ENCODE peak calls at places on chromosomes 13 and 19, in nine cellular contexts. One of them, this sample, is unnamed.

GRCh38 chr13:29771247-29771646 is 79.2 kb downstream of the UBL3 start:
- DNase-seq in CD4-positive, alpha-beta T cell: no peak
- DNase-seq in AG10803: peak
- DNase-seq in thoracic aorta: no peak
- DNase-seq in brain microvascular endothelial cell: no peak
- DNase-seq in HFFc6: peak
- DNase-seq in endodermal cell: no peak
- DNase-seq in keratinocyte: no peak
- DNase-seq in fibroblast of pulmonary artery: peak
- DNase-seq in this sample: no peak

GRCh38 chr13:72166102-72166660 is 299.2 kb upstream of the DACH1 start:
- DNase-seq in CD4-positive, alpha-beta T cell: no peak
- DNase-seq in AG10803: no peak
- DNase-seq in thoracic aorta: no peak
- DNase-seq in brain microvascular endothelial cell: no peak
- DNase-seq in HFFc6: no peak
- DNase-seq in endodermal cell: no peak
- DNase-seq in keratinocyte: no peak
- DNase-seq in fibroblast of pulmonary artery: no peak
- DNase-seq in this sample: no peak

GRCh38 chr19:53555352-53555751 is 17.4 kb downstream of the ZNF331 start:
- DNase-seq in CD4-positive, alpha-beta T cell: no peak
- DNase-seq in AG10803: no peak
- DNase-seq in thoracic aorta: no peak
- DNase-seq in brain microvascular endothelial cell: no peak
- DNase-seq in HFFc6: no peak
- DNase-seq in endodermal cell: no peak
- DNase-seq in keratinocyte: no peak
- DNase-seq in fibroblast of pulmonary artery: no peak
- DNase-seq in this sample: no peak

GRCh38 chr19:23395041-23395721 is at the start of gene ZNF91:
- DNase-seq in CD4-positive, alpha-beta T cell: peak
- DNase-seq in AG10803: peak
- DNase-seq in thoracic aorta: peak
- DNase-seq in brain microvascular endothelial cell: peak
- DNase-seq in HFFc6: peak
- DNase-seq in endodermal cell: peak
- DNase-seq in keratinocyte: peak
- DNase-seq in fibroblast of pulmonary artery: peak
- DNase-seq in this sample: peak

GRCh38 chr13:114015608-114016295 is 41.9 kb upstream of the C13orf46 start:
- DNase-seq in CD4-positive, alpha-beta T cell: no peak
- DNase-seq in AG10803: no peak
- DNase-seq in thoracic aorta: no peak
- DNase-seq in brain microvascular endothelial cell: no peak
- DNase-seq in HFFc6: peak
- DNase-seq in endodermal cell: no peak
- DNase-seq in keratinocyte: peak
- DNase-seq in fibroblast of pulmonary artery: no peak
- DNase-seq in this sample: no peak

GRCh38 chr19:47032171-47032811 is 12.7 kb downstream of the NPAS1 start:
- DNase-seq in CD4-positive, alpha-beta T cell: peak
- DNase-seq in AG10803: no peak
- DNase-seq in thoracic aorta: no peak
- DNase-seq in brain microvascular endothelial cell: no peak
- DNase-seq in HFFc6: no peak
- DNase-seq in endodermal cell: peak
- DNase-seq in keratinocyte: no peak
- DNase-seq in fibroblast of pulmonary artery: no peak
- DNase-seq in this sample: peak

GRCh38 chr13:25965596-25965995 is 86.2 kb downstream of the SHISA2 start:
- DNase-seq in CD4-positive, alpha-beta T cell: no peak
- DNase-seq in AG10803: no peak
- DNase-seq in thoracic aorta: no peak
- DNase-seq in brain microvascular endothelial cell: no peak
- DNase-seq in HFFc6: no peak
- DNase-seq in endodermal cell: no peak
- DNase-seq in keratinocyte: no peak
- DNase-seq in fibroblast of pulmonary artery: no peak
- DNase-seq in this sample: no peak

GRCh38 chr19:35509861-35510625 is 3.4 kb downstream of the DMKN start:
- DNase-seq in CD4-positive, alpha-beta T cell: peak
- DNase-seq in AG10803: peak
- DNase-seq in thoracic aorta: no peak
- DNase-seq in brain microvascular endothelial cell: no peak
- DNase-seq in HFFc6: no peak
- DNase-seq in endodermal cell: peak
- DNase-seq in keratinocyte: peak
- DNase-seq in fibroblast of pulmonary artery: peak
- DNase-seq in this sample: peak

GRCh38 chr13:113122571-113123225 is at the start of gene F10:
- DNase-seq in CD4-positive, alpha-beta T cell: no peak
- DNase-seq in AG10803: peak
- DNase-seq in thoracic aorta: no peak
- DNase-seq in brain microvascular endothelial cell: peak
- DNase-seq in HFFc6: peak
- DNase-seq in endodermal cell: peak
- DNase-seq in keratinocyte: no peak
- DNase-seq in fibroblast of pulmonary artery: peak
- DNase-seq in this sample: no peak

GRCh38 chr19:35801828-35802227 is 10.8 kb downstream of the PRODH2 start:
- DNase-seq in CD4-positive, alpha-beta T cell: no peak
- DNase-seq in AG10803: no peak
- DNase-seq in thoracic aorta: no peak
- DNase-seq in brain microvascular endothelial cell: no peak
- DNase-seq in HFFc6: no peak
- DNase-seq in endodermal cell: no peak
- DNase-seq in keratinocyte: no peak
- DNase-seq in fibroblast of pulmonary artery: no peak
- DNase-seq in this sample: no peak

GRCh38 chr13:87172166-87172825 is 498.9 kb upstream of the SLITRK5 start:
- DNase-seq in CD4-positive, alpha-beta T cell: no peak
- DNase-seq in AG10803: no peak
- DNase-seq in thoracic aorta: no peak
- DNase-seq in brain microvascular endothelial cell: no peak
- DNase-seq in HFFc6: no peak
- DNase-seq in endodermal cell: peak
- DNase-seq in keratinocyte: no peak
- DNase-seq in fibroblast of pulmonary artery: no peak
- DNase-seq in this sample: no peak

GRCh38 chr19:54160182-54160811 is 776 bp upstream of the LENG1 start:
- DNase-seq in CD4-positive, alpha-beta T cell: no peak
- DNase-seq in AG10803: no peak
- DNase-seq in thoracic aorta: no peak
- DNase-seq in brain microvascular endothelial cell: no peak
- DNase-seq in HFFc6: no peak
- DNase-seq in endodermal cell: no peak
- DNase-seq in keratinocyte: no peak
- DNase-seq in fibroblast of pulmonary artery: peak
- DNase-seq in this sample: no peak

GRCh38 chr19:47152632-47153031 is 22.0 kb downstream of the SAE1 start:
- DNase-seq in CD4-positive, alpha-beta T cell: no peak
- DNase-seq in AG10803: no peak
- DNase-seq in thoracic aorta: no peak
- DNase-seq in brain microvascular endothelial cell: no peak
- DNase-seq in HFFc6: no peak
- DNase-seq in endodermal cell: no peak
- DNase-seq in keratinocyte: no peak
- DNase-seq in fibroblast of pulmonary artery: no peak
- DNase-seq in this sample: no peak

GRCh38 chr19:40281381-40282208 is 3.5 kb downstream of the AKT2 start:
- DNase-seq in CD4-positive, alpha-beta T cell: no peak
- DNase-seq in AG10803: peak
- DNase-seq in thoracic aorta: no peak
- DNase-seq in brain microvascular endothelial cell: no peak
- DNase-seq in HFFc6: no peak
- DNase-seq in endodermal cell: no peak
- DNase-seq in keratinocyte: no peak
- DNase-seq in fibroblast of pulmonary artery: no peak
- DNase-seq in this sample: no peak

GRCh38 chr19:3238066-3238561 is 13.7 kb downstream of the CELF5 start:
- DNase-seq in CD4-positive, alpha-beta T cell: no peak
- DNase-seq in AG10803: no peak
- DNase-seq in thoracic aorta: no peak
- DNase-seq in brain microvascular endothelial cell: no peak
- DNase-seq in HFFc6: no peak
- DNase-seq in endodermal cell: no peak
- DNase-seq in keratinocyte: no peak
- DNase-seq in fibroblast of pulmonary artery: no peak
- DNase-seq in this sample: no peak

GRCh38 chr19:3233116-3233515 is 8.7 kb downstream of the CELF5 start:
- DNase-seq in CD4-positive, alpha-beta T cell: no peak
- DNase-seq in AG10803: no peak
- DNase-seq in thoracic aorta: no peak
- DNase-seq in brain microvascular endothelial cell: no peak
- DNase-seq in HFFc6: no peak
- DNase-seq in endodermal cell: no peak
- DNase-seq in keratinocyte: no peak
- DNase-seq in fibroblast of pulmonary artery: no peak
- DNase-seq in this sample: no peak

GRCh38 chr19:3233831-3234230 is 9.4 kb downstream of the CELF5 start:
- DNase-seq in CD4-positive, alpha-beta T cell: no peak
- DNase-seq in AG10803: no peak
- DNase-seq in thoracic aorta: no peak
- DNase-seq in brain microvascular endothelial cell: no peak
- DNase-seq in HFFc6: no peak
- DNase-seq in endodermal cell: peak
- DNase-seq in keratinocyte: no peak
- DNase-seq in fibroblast of pulmonary artery: no peak
- DNase-seq in this sample: no peak

GRCh38 chr19:3236272-3236671 is 11.8 kb downstream of the CELF5 start:
- DNase-seq in CD4-positive, alpha-beta T cell: no peak
- DNase-seq in AG10803: no peak
- DNase-seq in thoracic aorta: no peak
- DNase-seq in brain microvascular endothelial cell: no peak
- DNase-seq in HFFc6: no peak
- DNase-seq in endodermal cell: no peak
- DNase-seq in keratinocyte: no peak
- DNase-seq in fibroblast of pulmonary artery: no peak
- DNase-seq in this sample: no peak

DNA sequence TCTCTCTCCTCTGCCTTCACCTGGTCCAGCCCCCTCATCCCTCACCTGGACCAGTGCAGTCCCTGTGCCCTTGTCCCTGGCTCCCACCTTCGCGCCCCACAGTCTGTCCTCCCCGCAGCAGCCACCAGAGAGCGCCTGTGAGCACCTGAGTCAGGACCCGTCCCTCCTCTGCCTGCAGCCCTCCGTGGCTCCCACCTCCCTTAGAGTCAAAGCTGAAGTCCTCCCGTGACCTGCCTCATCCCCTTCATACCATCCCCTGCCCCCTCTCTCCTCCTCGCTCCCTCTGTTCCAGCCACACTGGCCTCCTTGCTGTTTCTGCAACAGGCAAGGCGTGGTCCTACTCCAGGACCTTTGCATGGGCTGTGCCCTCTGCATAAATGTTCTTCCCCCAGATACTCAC is 10.3 kb downstream of the CELF5 start:
- DNase-seq in CD4-positive, alpha-beta T cell: no peak
- DNase-seq in AG10803: no peak
- DNase-seq in thoracic aorta: no peak
- DNase-seq in brain microvascular endothelial cell: no peak
- DNase-seq in HFFc6: no peak
- DNase-seq in endodermal cell: peak
- DNase-seq in keratinocyte: no peak
- DNase-seq in fibroblast of pulmonary artery: no peak
- DNase-seq in this sample: peak
- TF ChIP-seq CTCF in CD4-positive, alpha-beta T cell: no peak
- TF ChIP-seq CTCF in AG10803: peak
- TF ChIP-seq CTCF in thoracic aorta: no peak
- TF ChIP-seq CTCF in brain microvascular endothelial cell: peak
- TF ChIP-seq CTCF in HFFc6: peak
- TF ChIP-seq CTCF in endodermal cell: peak
- TF ChIP-seq CTCF in keratinocyte: peak
- TF ChIP-seq CTCF in fibroblast of pulmonary artery: peak
- TF ChIP-seq CTCF in this sample: peak

GRCh38 chr19:32345261-32346207 is at the start of gene ZNF507:
- DNase-seq in CD4-positive, alpha-beta T cell: peak
- DNase-seq in AG10803: peak
- DNase-seq in thoracic aorta: peak
- DNase-seq in brain microvascular endothelial cell: peak
- DNase-seq in HFFc6: peak
- DNase-seq in endodermal cell: peak
- DNase-seq in keratinocyte: no peak
- DNase-seq in fibroblast of pulmonary artery: peak
- DNase-seq in this sample: peak
- TF ChIP-seq CTCF in CD4-positive, alpha-beta T cell: no peak
- TF ChIP-seq CTCF in AG10803: no peak
- TF ChIP-seq CTCF in thoracic aorta: no peak
- TF ChIP-seq CTCF in brain microvascular endothelial cell: peak
- TF ChIP-seq CTCF in HFFc6: peak
- TF ChIP-seq CTCF in endodermal cell: peak
- TF ChIP-seq CTCF in keratinocyte: no peak
- TF ChIP-seq CTCF in fibroblast of pulmonary artery: no peak
- TF ChIP-seq CTCF in this sample: peak

DNA sequence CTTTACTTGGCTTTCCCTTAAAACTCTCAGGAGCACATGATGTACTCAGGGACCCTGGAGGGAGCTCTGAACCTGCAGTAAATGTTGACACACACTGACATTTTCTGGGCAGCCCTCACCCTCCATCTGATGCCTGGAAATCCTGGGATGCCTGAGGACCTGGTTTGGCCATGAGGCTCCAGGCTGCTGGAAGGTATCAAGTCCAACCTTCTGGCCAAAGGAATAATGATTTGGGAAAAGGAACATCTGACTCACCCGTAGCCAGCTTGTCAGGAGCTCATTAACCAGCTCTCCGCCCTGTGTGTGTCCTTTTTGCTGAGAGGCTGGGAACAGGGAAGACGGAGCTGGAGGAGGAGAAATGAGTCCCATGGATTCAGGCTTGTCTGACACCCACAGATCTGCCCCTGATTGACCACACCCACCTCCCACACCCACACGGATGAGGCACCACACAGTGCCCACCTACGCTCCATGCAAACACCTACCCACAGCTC is 10.3 kb downstream of the ZNF558 start:
- DNase-seq in CD4-positive, alpha-beta T cell: no peak
- DNase-seq in AG10803: no peak
- DNase-seq in thoracic aorta: no peak
- DNase-seq in brain microvascular endothelial cell: no peak
- DNase-seq in HFFc6: no peak
- DNase-seq in endodermal cell: no peak
- DNase-seq in keratinocyte: no peak
- DNase-seq in fibroblast of pulmonary artery: no peak
- DNase-seq in this sample: no peak
- TF ChIP-seq CTCF in CD4-positive, alpha-beta T cell: no peak
- TF ChIP-seq CTCF in AG10803: no peak
- TF ChIP-seq CTCF in thoracic aorta: no peak
- TF ChIP-seq CTCF in brain microvascular endothelial cell: no peak
- TF ChIP-seq CTCF in HFFc6: no peak
- TF ChIP-seq CTCF in endodermal cell: no peak
- TF ChIP-seq CTCF in keratinocyte: no peak
- TF ChIP-seq CTCF in fibroblast of pulmonary artery: no peak
- TF ChIP-seq CTCF in this sample: no peak

DNA sequence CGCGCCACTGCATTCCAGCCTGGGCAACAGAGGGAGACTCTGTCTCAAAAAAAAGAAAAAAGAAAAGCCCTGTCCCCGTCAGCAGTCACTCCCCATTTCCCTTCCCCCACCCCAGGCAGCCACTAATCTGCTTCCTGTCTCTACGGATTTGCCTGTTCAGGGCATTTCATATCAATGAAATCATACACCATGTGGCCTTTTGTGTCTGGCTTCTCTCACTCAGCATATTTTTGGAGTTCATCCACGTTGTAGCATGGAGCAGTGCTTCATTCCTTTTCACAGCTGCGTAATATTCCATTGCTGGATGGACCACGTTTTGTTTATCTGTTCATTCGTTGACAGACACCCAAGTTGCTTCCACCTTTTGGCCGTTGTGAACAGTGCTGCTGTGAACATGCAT is 36.1 kb upstream of the KLF2 start:
- DNase-seq in CD4-positive, alpha-beta T cell: no peak
- DNase-seq in AG10803: peak
- DNase-seq in thoracic aorta: no peak
- DNase-seq in brain microvascular endothelial cell: no peak
- DNase-seq in HFFc6: no peak
- DNase-seq in endodermal cell: no peak
- DNase-seq in keratinocyte: no peak
- DNase-seq in fibroblast of pulmonary artery: peak
- DNase-seq in this sample: no peak
- TF ChIP-seq CTCF in CD4-positive, alpha-beta T cell: no peak
- TF ChIP-seq CTCF in AG10803: no peak
- TF ChIP-seq CTCF in thoracic aorta: no peak
- TF ChIP-seq CTCF in brain microvascular endothelial cell: no peak
- TF ChIP-seq CTCF in HFFc6: no peak
- TF ChIP-seq CTCF in endodermal cell: no peak
- TF ChIP-seq CTCF in keratinocyte: no peak
- TF ChIP-seq CTCF in fibroblast of pulmonary artery: no peak
- TF ChIP-seq CTCF in this sample: no peak

This sample was measured in GM13976.